ENCODE peak calls at places on chromosome 4, in seven cellular contexts. One of them, this sample, is unnamed.

GRCh38 chr4:152949930-152950329 is 13.8 kb downstream of the FHDC1 start:
- DNase-seq in AG20443: no peak
- DNase-seq in AG09309: no peak
- DNase-seq in A549: no peak
- DNase-seq in NCI-H1092 treated with DMSO at 0.1 percent for 48 hours: no peak
- DNase-seq in Right ventricle myocardium inferior: no peak
- DNase-seq in hippocampal formation: no peak
- DNase-seq in this sample: no peak

GRCh38 chr4:59161249-59161648 is 2038.9 kb upstream of the ADGRL3 start:
- DNase-seq in Right ventricle myocardium inferior: no peak
- DNase-seq in hippocampal formation: no peak
- DNase-seq in AG09309: no peak
- DNase-seq in AG20443: no peak
- DNase-seq in NCI-H1092 treated with DMSO at 0.1 percent for 48 hours: no peak
- DNase-seq in A549: no peak
- DNase-seq in this sample: no peak

GRCh38 chr4:56768301-56768700 is 53.2 kb downstream of the SPINK2 start:
- DNase-seq in AG09309: no peak
- DNase-seq in AG20443: no peak
- DNase-seq in Right ventricle myocardium inferior: no peak
- DNase-seq in NCI-H1092 treated with DMSO at 0.1 percent for 48 hours: no peak
- DNase-seq in hippocampal formation: no peak
- DNase-seq in A549: no peak
- DNase-seq in this sample: no peak

GRCh38 chr4:52939739-52940138 is 77.6 kb downstream of the RASL11B start:
- DNase-seq in Right ventricle myocardium inferior: no peak
- DNase-seq in AG09309: no peak
- DNase-seq in A549: no peak
- DNase-seq in AG20443: no peak
- DNase-seq in NCI-H1092 treated with DMSO at 0.1 percent for 48 hours: no peak
- DNase-seq in hippocampal formation: no peak
- DNase-seq in this sample: no peak

GRCh38 chr4:30429813-30430466 is 290.2 kb upstream of the PCDH7 start:
- DNase-seq in NCI-H1092 treated with DMSO at 0.1 percent for 48 hours: no peak
- DNase-seq in A549: no peak
- DNase-seq in AG20443: no peak
- DNase-seq in Right ventricle myocardium inferior: no peak
- DNase-seq in hippocampal formation: no peak
- DNase-seq in AG09309: peak
- DNase-seq in this sample: no peak

GRCh38 chr4:119656986-119657635 is 28.5 kb upstream of the PDE5A start:
- DNase-seq in hippocampal formation: no peak
- DNase-seq in AG20443: no peak
- DNase-seq in Right ventricle myocardium inferior: no peak
- DNase-seq in AG09309: no peak
- DNase-seq in NCI-H1092 treated with DMSO at 0.1 percent for 48 hours: no peak
- DNase-seq in A549: no peak
- DNase-seq in this sample: no peak

GRCh38 chr4:76993787-76994641 is 44.5 kb downstream of the SEPTIN11 start:
- DNase-seq in NCI-H1092 treated with DMSO at 0.1 percent for 48 hours: peak
- DNase-seq in A549: no peak
- DNase-seq in Right ventricle myocardium inferior: no peak
- DNase-seq in hippocampal formation: no peak
- DNase-seq in AG20443: no peak
- DNase-seq in AG09309: no peak
- DNase-seq in this sample: no peak

GRCh38 chr4:56861365-56861764 is 39.9 kb upstream of the SPINK2 start:
- DNase-seq in AG09309: no peak
- DNase-seq in Right ventricle myocardium inferior: no peak
- DNase-seq in AG20443: no peak
- DNase-seq in A549: no peak
- DNase-seq in NCI-H1092 treated with DMSO at 0.1 percent for 48 hours: no peak
- DNase-seq in hippocampal formation: no peak
- DNase-seq in this sample: no peak

GRCh38 chr4:152100378-152101201 is 339.8 kb upstream of the GATB start:
- DNase-seq in hippocampal formation: peak
- DNase-seq in A549: no peak
- DNase-seq in NCI-H1092 treated with DMSO at 0.1 percent for 48 hours: no peak
- DNase-seq in Right ventricle myocardium inferior: no peak
- DNase-seq in AG20443: no peak
- DNase-seq in AG09309: no peak
- DNase-seq in this sample: peak

This sample was measured in DND-41.